ENCODE peak calls at places on chromosomes 7 and 10, in seven cellular contexts. G is stimulated activated CD8-positive, alpha-beta memory T cell treated with anti-CD3 and anti-CD28 coated beads, Interleukin-15, amount 100 ng/mL, for 24 hours; B is naive B cell; C is HFF-Myc; L is Panc1; K is fibroblast of pulmonary artery; R is GM12865. N is an unnamed sample.

GRCh38 chr7:53315986-53316385 is 280.6 kb downstream of the POM121L12 start:
- DNase-seq in L (no peak), K (no peak), R (no peak), G (no peak), B (no peak), C (no peak), N (no peak)

GRCh38 chr10:61754553-61755540 is 92.1 kb downstream of the CABCOCO1 start:
- DNase-seq in B (no peak), G (no peak), L (no peak), K (no peak), C (no peak), R (no peak), N (no peak)

GRCh38 chr7:157004050-157004838 is 6.2 kb downstream of the MNX1 start:
- DNase-seq in C (no peak), L (no peak), G (no peak), R (no peak), K (peak), B (no peak), N (no peak)

GRCh38 chr10:49558194-49558593 is 19.3 kb upstream of the ERCC6 start:
- DNase-seq in K (no peak), B (no peak), C (no peak), G (no peak), R (no peak), L (no peak), N (no peak)

GRCh38 chr7:69844264-69844868 is 246.1 kb downstream of the AUTS2 start:
- DNase-seq in G (no peak), L (no peak), B (no peak), K (no peak), R (peak), C (no peak), N (no peak)

GRCh38 chr7:139775829-139776266 is 1.9 kb downstream of the HIPK2 start:
- DNase-seq in R (peak), L (peak), K (peak), G (no peak), B (peak), C (peak), N (peak)

GRCh38 chr10:110498982-110499795 is 1.5 kb downstream of the DUSP5 start:
- DNase-seq in R (peak), B (no peak), G (no peak), L (no peak), K (peak), C (no peak), N (no peak)

GRCh38 chr7:140242057-140243031 is 65.6 kb upstream of the KDM7A start:
- DNase-seq in C (no peak), K (no peak), B (peak), G (no peak), R (peak), L (no peak), N (no peak)

GRCh38 chr7:16026253-16027020 is 340.0 kb upstream of the MEOX2 start:
- DNase-seq in C (no peak), K (peak), R (no peak), B (no peak), L (no peak), G (no peak), N (no peak)

GRCh38 chr10:80739963-80740715 is 202.4 kb downstream of the SH2D4B start:
- DNase-seq in G (no peak), L (no peak), K (no peak), B (no peak), C (no peak), R (no peak), N (no peak)

GRCh38 chr10:3570330-3570729 is 214.7 kb downstream of the KLF6 start:
- DNase-seq in G (no peak), B (no peak), R (no peak), K (no peak), L (no peak), C (no peak), N (no peak)

GRCh38 chr7:31029251-31029650 is 22.9 kb upstream of the ADCYAP1R1 start:
- DNase-seq in G (no peak), C (no peak), B (no peak), L (no peak), R (no peak), K (no peak), N (no peak)

GRCh38 chr7:10733747-10734146 is 239.9 kb upstream of the PHF14 start:
- DNase-seq in L (no peak), C (no peak), G (no peak), R (no peak), B (no peak), K (no peak), N (no peak)

GRCh38 chr7:152910545-152911013 is 151.0 kb downstream of the ACTR3B start:
- DNase-seq in G (no peak), R (no peak), B (no peak), K (no peak), C (no peak), L (no peak), N (no peak)

GRCh38 chr10:15744217-15744865 is 24.6 kb upstream of the ITGA8 start:
- DNase-seq in G (no peak), R (peak), K (peak), C (peak), L (peak), B (no peak), N (no peak)

GRCh38 chr7:2379161-2379560 is 24.2 kb upstream of the CHST12 start:
- DNase-seq in G (no peak), L (no peak), K (no peak), B (no peak), R (no peak), C (no peak), N (no peak)

GRCh38 chr7:140863867-140864266 is 60.9 kb downstream of the BRAF start:
- DNase-seq in G (no peak), R (no peak), C (no peak), B (no peak), K (no peak), L (no peak), N (no peak)

GRCh38 chr7:44959433-44959951 is 19.3 kb downstream of the MYO1G start:
- DNase-seq in R (peak), C (no peak), L (no peak), G (no peak), B (no peak), K (no peak), N (no peak)

GRCh38 chr10:110269641-110270318 is 34.9 kb downstream of the SMNDC1 start:
- DNase-seq in R (peak), K (peak), C (no peak), B (no peak), L (no peak), G (no peak), N (no peak)

GRCh38 chr10:58175990-58176910 is 91.4 kb downstream of the IPMK start:
- DNase-seq in K (peak), R (no peak), C (no peak), L (no peak), B (no peak), G (no peak), N (no peak)

GRCh38 chr10:113104071-113104470 is 154.0 kb downstream of the TCF7L2 start:
- DNase-seq in L (no peak), K (no peak), G (no peak), C (no peak), B (no peak), R (no peak), N (no peak)

GRCh38 chr10:91190876-91191580 is 29.4 kb upstream of the PCGF5 start:
- DNase-seq in B (no peak), G (no peak), L (no peak), R (peak), C (no peak), K (peak), N (no peak)

GRCh38 chr7:121547341-121548092 is 151.4 kb upstream of the FAM3C start:
- DNase-seq in L (no peak), R (peak), G (no peak), K (peak), C (peak), B (peak), N (no peak)

GRCh38 chr7:26469188-26469587 is 177.5 kb downstream of the SNX10 start:
- DNase-seq in K (no peak), G (no peak), C (no peak), L (no peak), R (no peak), B (no peak), N (no peak)

GRCh38 chr10:125768217-125768616 is 7.4 kb downstream of the MMP21 start:
- DNase-seq in K (peak), L (no peak), B (no peak), R (no peak), G (no peak), C (no peak), N (no peak)

GRCh38 chr10:21313691-21314090 is 211.8 kb downstream of the SKIDA1 start:
- DNase-seq in K (no peak), C (no peak), R (no peak), B (no peak), L (no peak), G (no peak), N (no peak)

GRCh38 chr10:110348351-110348750 is 43.6 kb upstream of the SMNDC1 start:
- DNase-seq in C (no peak), B (no peak), G (no peak), R (no peak), K (no peak), L (no peak), N (no peak)

GRCh38 chr10:11536256-11536655 is 75.2 kb downstream of the USP6NL start:
- DNase-seq in R (no peak), K (no peak), B (no peak), C (no peak), G (no peak), L (no peak), N (no peak)

GRCh38 chr10:96268341-96268909 is 2.9 kb downstream of the BLNK start:
- DNase-seq in G (no peak), B (no peak), L (no peak), R (peak), K (no peak), C (no peak), N (no peak)

GRCh38 chr10:103734731-103735130 is 120.6 kb downstream of the SH3PXD2A start:
- DNase-seq in L (no peak), K (no peak), C (no peak), R (no peak), G (no peak), B (no peak), N (no peak)

GRCh38 chr7:42198974-42199668 is 37.9 kb downstream of the GLI3 start:
- DNase-seq in L (no peak), G (no peak), K (no peak), B (no peak), R (no peak), C (peak), N (no peak)

N was measured in HS-5.